ENCODE peak calls at places on chromosomes 2 and 18, in six cellular contexts. Z, N, M, R, Q and U are unnamed samples.

GRCh38 chr18:220708-221107 is 47.1 kb downstream of the THOC1 start:
- DNase-seq in Z (no peak), N (no peak), M (no peak), R (no peak), Q (no peak), U (no peak)

GRCh38 chr2:127163922-127164321 is 56.2 kb downstream of the CYP27C1 start:
- DNase-seq in Z (peak), N (no peak), M (no peak), R (no peak), Q (no peak), U (no peak)

GRCh38 chr2:151553-152328 is 105.4 kb upstream of the FAM110C start:
- DNase-seq in Z (no peak), N (no peak), M (no peak), R (no peak), Q (no peak), U (no peak)

GRCh38 chr2:98036349-98037000 is 40.7 kb upstream of the TMEM131 start:
- DNase-seq in Z (peak), N (no peak), M (no peak), R (no peak), Q (no peak), U (no peak)

GRCh38 chr18:12049983-12050811 is 43.4 kb upstream of the ANKRD62 start:
- DNase-seq in Z (peak), N (peak), M (no peak), R (no peak), Q (no peak), U (no peak)

GRCh38 chr2:8685697-8686358 is 4.0 kb downstream of the ID2 start:
- DNase-seq in Z (peak), N (peak), M (peak), R (peak), Q (peak), U (no peak)

GRCh38 chr2:219245148-219245898 is at the start of the genes GLB1L and STK16:
- DNase-seq in Z (peak), N (peak), M (peak), R (peak), Q (peak), U (peak)

GRCh38 chr2:233051241-233052149 is 8.6 kb upstream of the INPP5D start:
- DNase-seq in Z (peak), N (peak), M (no peak), R (peak), Q (no peak), U (no peak)

GRCh38 chr2:153479527-153479926 is 965 bp upstream of the RPRM start:
- DNase-seq in Z (no peak), N (no peak), M (no peak), R (no peak), Q (no peak), U (no peak)

GRCh38 chr2:158378926-158379325 is 77.6 kb downstream of the CCDC148 start:
- DNase-seq in Z (no peak), N (no peak), M (no peak), R (no peak), Q (no peak), U (no peak)

GRCh38 chr2:193566276-193566675 is 1371.5 kb upstream of the TMEFF2 start:
- DNase-seq in Z (no peak), N (no peak), M (no peak), R (no peak), Q (no peak), U (no peak)

GRCh38 chr2:233152541-233152940 is 92.4 kb downstream of the INPP5D start:
- DNase-seq in Z (peak), N (no peak), M (no peak), R (peak), Q (no peak), U (no peak)

GRCh38 chr2:69634197-69634821 is 9.2 kb downstream of the AAK1 start:
- DNase-seq in Z (no peak), N (no peak), M (no peak), R (no peak), Q (no peak), U (no peak)

GRCh38 chr2:42722328-42723190 is 41.4 kb downstream of the OXER1 start:
- DNase-seq in Z (peak), N (no peak), M (peak), R (peak), Q (peak), U (no peak)

GRCh38 chr18:62455222-62455621 is 67.6 kb upstream of the ZCCHC2 start:
- DNase-seq in Z (no peak), N (no peak), M (no peak), R (peak), Q (no peak), U (no peak)

GRCh38 chr18:54254265-54254758 is 15.0 kb upstream of the POLI start:
- DNase-seq in Z (no peak), N (no peak), M (peak), R (no peak), Q (no peak), U (no peak)

GRCh38 chr2:75311993-75312392 is 112.7 kb upstream of the TACR1 start:
- DNase-seq in Z (no peak), N (no peak), M (peak), R (no peak), Q (peak), U (no peak)

GRCh38 chr2:134375935-134376334 is 122.1 kb downstream of the MGAT5 start:
- DNase-seq in Z (no peak), N (no peak), M (peak), R (peak), Q (peak), U (no peak)

GRCh38 chr2:232431705-232432590 is 24.0 kb upstream of the ALPI start:
- DNase-seq in Z (no peak), N (peak), M (no peak), R (no peak), Q (no peak), U (no peak)

GRCh38 chr2:229805559-229805958 is 91.2 kb upstream of the DNER start:
- DNase-seq in Z (no peak), N (no peak), M (no peak), R (no peak), Q (no peak), U (no peak)

GRCh38 chr2:46298272-46298521 is 990 bp downstream of the EPAS1 start:
- DNase-seq in Z (no peak), N (peak), M (no peak), R (no peak), Q (no peak), U (no peak)

GRCh38 chr2:28325567-28326468 is 66.8 kb upstream of the FOSL2 start:
- DNase-seq in Z (no peak), N (peak), M (no peak), R (no peak), Q (no peak), U (peak)

GRCh38 chr18:24878289-24878688 is 417.9 kb downstream of the HRH4 start:
- DNase-seq in Z (no peak), N (no peak), M (peak), R (peak), Q (no peak), U (no peak)

GRCh38 chr18:49441338-49441938 is 19.0 kb downstream of the DYM start:
- DNase-seq in Z (no peak), N (no peak), M (no peak), R (no peak), Q (no peak), U (no peak)

GRCh38 chr2:215826376-215826775 is 187.0 kb downstream of the MREG start:
- DNase-seq in Z (no peak), N (no peak), M (peak), R (no peak), Q (no peak), U (no peak)

GRCh38 chr2:43161650-43162542 is 64.5 kb downstream of the ZFP36L2 start:
- DNase-seq in Z (no peak), N (no peak), M (no peak), R (no peak), Q (peak), U (no peak)

GRCh38 chr2:167415068-167415467 is 526.8 kb downstream of the XIRP2 start:
- DNase-seq in Z (no peak), N (no peak), M (no peak), R (no peak), Q (no peak), U (no peak)

DNA sequence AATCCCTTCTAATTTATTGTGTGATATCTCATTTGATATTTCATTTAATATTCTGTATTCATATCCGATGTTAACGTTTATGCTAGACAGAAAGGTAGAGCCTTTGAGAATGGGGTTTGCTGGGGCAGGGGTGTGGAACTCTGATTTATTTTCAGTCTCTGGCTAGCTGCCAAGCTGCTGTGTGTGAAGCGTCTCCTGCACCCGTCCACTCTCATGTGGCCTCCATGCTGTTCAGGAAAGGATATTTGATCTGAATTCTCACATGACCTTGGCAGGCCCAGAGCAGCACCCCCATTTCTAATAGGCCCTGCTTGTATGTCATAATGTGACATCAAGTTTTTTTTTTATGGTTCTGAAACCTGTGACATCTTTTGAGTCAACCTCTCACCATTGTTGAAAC is 1.6 kb downstream of the IL1R1 start:
- DNase-seq in Z (no peak), N (no peak), M (no peak), R (no peak), Q (no peak), U (no peak)
- H3K27ac ChIP-seq in Z (peak), N (peak), M (no peak), R (no peak), Q (peak), U (no peak)

GRCh38 chr2:205245001-205245400 is 437.3 kb upstream of the NRP2 start:
- DNase-seq in Z (no peak), N (no peak), M (no peak), R (peak), Q (no peak), U (no peak)
- H3K27ac ChIP-seq in Z (no peak), N (no peak), M (no peak), R (no peak), Q (peak), U (no peak)

GRCh38 chr2:156471772-156472171 is 35.6 kb downstream of the GPD2 start:
- DNase-seq in Z (no peak), N (no peak), M (no peak), R (no peak), Q (no peak), U (no peak)

GRCh38 chr2:156470975-156471583 is 34.9 kb downstream of the GPD2 start:
- DNase-seq in Z (no peak), N (no peak), M (no peak), R (peak), Q (no peak), U (no peak)

GRCh38 chr2:156464106-156464505 is 27.9 kb downstream of the GPD2 start:
- DNase-seq in Z (no peak), N (no peak), M (no peak), R (peak), Q (no peak), U (no peak)

GRCh38 chr2:156465573-156465972 is 29.4 kb downstream of the GPD2 start:
- DNase-seq in Z (no peak), N (no peak), M (no peak), R (no peak), Q (no peak), U (no peak)

DNA sequence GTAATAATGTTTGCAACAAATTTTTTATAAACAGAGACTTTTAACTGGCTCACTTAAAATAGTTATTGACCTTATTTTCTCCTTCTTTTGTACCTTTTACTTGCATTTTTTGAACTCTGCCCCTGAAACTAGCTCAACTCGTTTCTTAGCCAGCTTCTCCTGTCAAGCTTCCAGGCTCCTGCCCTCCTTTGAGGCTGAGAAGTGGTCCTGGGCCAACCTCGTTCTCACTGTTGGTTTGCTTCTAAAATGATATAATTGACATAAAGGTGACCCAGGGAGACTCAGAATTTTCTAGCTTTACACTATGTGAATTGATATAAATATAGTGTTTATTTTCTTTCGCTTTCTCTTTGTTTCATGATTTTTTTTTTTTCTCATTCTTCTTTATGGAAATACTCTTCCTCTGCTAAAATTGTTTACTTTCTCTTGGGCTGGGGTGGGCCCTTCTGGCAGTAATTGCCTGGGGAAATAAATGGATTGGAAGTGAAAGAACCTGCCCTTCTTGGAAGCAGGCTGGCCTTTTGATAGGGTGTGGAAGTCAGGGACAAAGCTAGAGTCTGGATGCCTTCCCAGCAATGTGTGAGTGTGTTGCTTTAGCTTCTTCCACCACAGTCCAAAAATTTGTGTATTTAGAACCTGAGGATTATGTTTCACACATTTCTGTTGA is 30.7 kb downstream of the GPD2 start:
- DNase-seq in Z (peak), N (no peak), M (no peak), R (peak), Q (peak), U (no peak)
- H3K27ac ChIP-seq in Z (peak), N (peak), M (peak), R (no peak), Q (peak), U (peak)

GRCh38 chr2:100563407-100564247 is 834 bp downstream of the PDCL3 start:
- DNase-seq in Z (no peak), N (no peak), M (no peak), R (no peak), Q (no peak), U (no peak)

GRCh38 chr2:100562613-100563406 is at the start of gene PDCL3:
- DNase-seq in Z (peak), N (peak), M (peak), R (peak), Q (peak), U (peak)

GRCh38 chr2:100560431-100560830 is 2.4 kb upstream of the PDCL3 start:
- DNase-seq in Z (no peak), N (no peak), M (no peak), R (no peak), Q (no peak), U (no peak)

GRCh38 chr2:100561191-100561590 is 1.6 kb upstream of the PDCL3 start:
- DNase-seq in Z (no peak), N (no peak), M (no peak), R (no peak), Q (no peak), U (no peak)
- H3K27ac ChIP-seq in Z (peak), N (peak), M (peak), R (no peak), Q (no peak), U (no peak)

GRCh38 chr2:189613650-189614420 is 33.2 kb upstream of the SLC40A1 start:
- DNase-seq in Z (no peak), N (no peak), M (peak), R (peak), Q (no peak), U (no peak)
- H3K27ac ChIP-seq in Z (peak), N (peak), M (peak), R (peak), Q (no peak), U (peak)

GRCh38 chr18:21958707-21959457 is 210.5 kb upstream of the GATA6 start:
- DNase-seq in Z (no peak), N (no peak), M (no peak), R (no peak), Q (no peak), U (no peak)
- H3K27ac ChIP-seq in Z (no peak), N (no peak), M (no peak), R (no peak), Q (no peak), U (no peak)

DNA sequence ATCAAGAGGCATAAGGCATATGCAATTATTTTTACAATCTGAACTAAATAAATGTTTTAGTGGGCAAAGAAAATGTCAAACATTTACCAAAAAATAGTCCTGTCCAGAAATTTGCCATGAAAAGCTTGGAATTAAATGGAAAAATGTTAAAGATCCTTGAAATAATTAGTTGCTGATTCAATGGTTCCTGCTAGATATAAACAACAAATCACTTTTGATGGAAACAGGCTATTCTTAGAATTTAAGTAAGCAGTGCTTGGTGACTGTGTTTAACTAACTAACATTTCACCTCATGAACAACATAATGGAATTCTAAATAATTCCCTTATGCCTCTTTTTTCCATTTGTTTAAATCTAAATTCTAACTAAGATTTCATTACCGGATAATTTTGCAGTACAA is 3.9 kb downstream of the RND3 start:
- DNase-seq in Z (no peak), N (no peak), M (no peak), R (no peak), Q (no peak), U (no peak)
- H3K27ac ChIP-seq in Z (peak), N (no peak), M (no peak), R (peak), Q (peak), U (peak)